ENCODE peak calls at places on chromosomes 11 and 22, in four cellular contexts. O is AG04449, E is IMR-90, H is cardiac fibroblast. S is an unnamed sample.
A peak's percentile ranks its signal among the peaks of the same experiment; 100 is the strongest.

GRCh38 chr22:48709976-48710375 is 1117.7 kb downstream of the BRD1 start:
- DNase-seq in H (no peak), O (no peak), E (no peak), S (no peak)

GRCh38 chr22:19721486-19722172 is 1.7 kb upstream of the GP1BB start:
- DNase-seq in E (no peak), H (no peak), O (no peak), S (no peak)

GRCh38 chr11:36455658-36456111 is 54.4 kb downstream of the TRAF6 start:
- DNase-seq in O (peak; percentile 99), E (peak; percentile 98), H (peak; percentile 95), S (peak; percentile 95)

GRCh38 chr11:123166095-123166559 is 28.9 kb downstream of the CLMP start:
- DNase-seq in E (peak; percentile 97), O (peak; percentile 75), H (peak; percentile 87), S (peak; percentile 74)

GRCh38 chr11:11036185-11037161 is 178.6 kb upstream of the ZBED5 start:
- DNase-seq in H (peak; percentile 76), O (no peak), E (peak; percentile 66), S (peak; percentile 72)

GRCh38 chr11:94007906-94008305 is 13.2 kb upstream of the HEPHL1 start:
- DNase-seq in H (no peak), E (no peak), O (no peak), S (no peak)

GRCh38 chr11:64794526-64794925 is 8.5 kb downstream of the MAP4K2 start:
- DNase-seq in E (no peak), O (no peak), H (no peak), S (no peak)

GRCh38 chr22:45127866-45128265 is 35.9 kb upstream of the NUP50 start:
- DNase-seq in E (peak; percentile 75), H (peak; percentile 11), O (peak; percentile 24), S (peak; percentile 41)

GRCh38 chr11:118151421-118151820 is 1.2 kb downstream of the SCN4B start:
- DNase-seq in O (no peak), H (no peak), E (peak; percentile 4), S (no peak)

GRCh38 chr22:17637490-17638181 is 921 bp upstream of the BCL2L13 start:
- DNase-seq in E (no peak), H (no peak), O (no peak), S (no peak)

GRCh38 chr11:33835143-33835878 is 56.6 kb downstream of the LMO2 start:
- DNase-seq in E (peak; percentile 76), H (peak; percentile 58), O (peak; percentile 53), S (peak; percentile 76)

GRCh38 chr11:119531623-119532022 is 108.7 kb upstream of the THY1 start:
- DNase-seq in E (no peak), H (no peak), O (no peak), S (no peak)

GRCh38 chr11:46832511-46833214 is 13.4 kb downstream of the CKAP5 start:
- DNase-seq in E (no peak), O (no peak), H (no peak), S (no peak)

GRCh38 chr11:26283852-26284421 is 48.0 kb upstream of the ANO3 start:
- DNase-seq in E (no peak), H (no peak), O (no peak), S (no peak)
- H3K4me3 ChIP-seq in E (no peak overlapping the region), H (peak overlapping the region; percentile 52), O (no peak overlapping the region), S (no peak overlapping the region)

GRCh38 chr11:60756307-60757032 is at the start of gene MS4A15:
- DNase-seq in O (no peak), E (no peak), H (no peak), S (peak; percentile 2)
- TF ChIP-seq CTCF in O (no peak), E (peak; percentile 6), H (peak; percentile 34), S (peak; percentile 19)

DNA sequence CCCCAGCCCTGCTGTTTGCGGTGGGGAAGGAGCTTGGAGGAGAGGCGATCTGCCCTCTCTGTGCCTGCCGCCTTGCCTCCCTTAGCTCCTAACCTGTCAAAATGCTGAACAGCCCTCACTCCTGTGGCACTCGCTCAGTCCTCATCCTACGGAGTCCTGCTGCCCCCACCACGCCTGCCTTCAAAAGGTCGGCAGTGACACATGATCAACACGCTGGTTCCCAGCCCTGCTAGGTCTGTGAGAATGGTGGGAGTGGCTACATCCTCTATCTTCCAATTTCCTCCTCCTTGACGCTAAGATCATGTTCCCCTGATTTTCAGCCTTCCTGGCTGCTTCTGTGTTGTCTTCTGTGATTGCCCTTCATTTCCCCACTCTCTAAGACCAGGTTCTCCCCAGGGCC is 120.2 kb upstream of the TBCEL start:
- DNase-seq in H (no peak), E (no peak), O (no peak), S (no peak)
- H3K4me3 ChIP-seq in H (no peak overlapping the region), E (no peak overlapping the region), O (no peak overlapping the region), S (no peak overlapping the region)

GRCh38 chr11:115360186-115360824 is 143.9 kb downstream of the CADM1 start:
- DNase-seq in O (no peak), E (peak; percentile 50), H (no peak), S (no peak)
- TF ChIP-seq CTCF in O (peak; percentile 21), E (peak; percentile 19), H (no peak), S (no peak)

GRCh38 chr22:37427128-37427710 is at the start of gene ELFN2:
- DNase-seq in E (peak; percentile 10), O (no peak), H (peak; percentile 36), S (no peak)

GRCh38 chr22:37425800-37426531 is 1.3 kb downstream of the ELFN2 start:
- DNase-seq in E (peak; percentile 45), O (no peak), H (peak; percentile 30), S (peak; percentile 40)

GRCh38 chr22:37426532-37427127 is 649 bp downstream of the ELFN2 start:
- DNase-seq in E (no peak), O (no peak), H (no peak), S (no peak)

GRCh38 chr22:37428649-37429586 is 1.6 kb upstream of the ELFN2 start:
- DNase-seq in H (peak; percentile 58), E (peak; percentile 43), O (no peak), S (peak; percentile 57)

GRCh38 chr22:37427711-37428635 is 694 bp upstream of the ELFN2 start:
- DNase-seq in E (no peak), O (no peak), H (no peak), S (no peak)
- H3K4me3 ChIP-seq in E (peak overlapping the region; percentile 88), O (peak overlapping the region; percentile 57), H (peak overlapping the region; percentile 51), S (peak overlapping the region; percentile 64)